ENCODE peak calls at places on chromosomes 2 and 18, in six cellular contexts. One of them, this sample, is unnamed.

GRCh38 chr18:80124131-80124530 is 15.1 kb downstream of the ADNP2 start:
- DNase-seq in H1: no peak
- DNase-seq in HepG2: no peak
- DNase-seq in HCT116: no peak
- DNase-seq in K562: no peak
- DNase-seq in GM12878: no peak
- DNase-seq in this sample: no peak

GRCh38 chr2:46241344-46241743 is 55.9 kb upstream of the EPAS1 start:
- DNase-seq in K562: no peak
- DNase-seq in HepG2: no peak
- DNase-seq in GM12878: no peak
- DNase-seq in HCT116: no peak
- DNase-seq in H1: no peak
- DNase-seq in this sample: peak

GRCh38 chr2:37625781-37626548 is 45.5 kb downstream of the CDC42EP3 start:
- DNase-seq in HCT116: no peak
- DNase-seq in HepG2: no peak
- DNase-seq in K562: no peak
- DNase-seq in GM12878: peak
- DNase-seq in H1: no peak
- DNase-seq in this sample: no peak

GRCh38 chr18:76490701-76491171 is 4.3 kb downstream of the ZNF516 start:
- DNase-seq in HCT116: no peak
- DNase-seq in HepG2: no peak
- DNase-seq in K562: no peak
- DNase-seq in GM12878: no peak
- DNase-seq in H1: no peak
- DNase-seq in this sample: peak

GRCh38 chr2:3399829-3400228 is 20.3 kb downstream of the TRAPPC12 start:
- DNase-seq in H1: no peak
- DNase-seq in HepG2: no peak
- DNase-seq in GM12878: no peak
- DNase-seq in HCT116: no peak
- DNase-seq in K562: no peak
- DNase-seq in this sample: no peak

GRCh38 chr2:135190799-135191198 is 138.7 kb downstream of the RAB3GAP1 start:
- DNase-seq in GM12878: no peak
- DNase-seq in K562: no peak
- DNase-seq in HepG2: no peak
- DNase-seq in HCT116: no peak
- DNase-seq in H1: no peak
- DNase-seq in this sample: no peak

GRCh38 chr18:80245781-80246655 is 1.3 kb downstream of the PARD6G start:
- DNase-seq in GM12878: no peak
- DNase-seq in HepG2: no peak
- DNase-seq in H1: no peak
- DNase-seq in HCT116: no peak
- DNase-seq in K562: no peak
- DNase-seq in this sample: no peak

GRCh38 chr2:216774620-216775019 is 79.3 kb upstream of the IGFBP5 start:
- DNase-seq in K562: peak
- DNase-seq in H1: no peak
- DNase-seq in GM12878: no peak
- DNase-seq in HCT116: no peak
- DNase-seq in HepG2: no peak
- DNase-seq in this sample: no peak

GRCh38 chr18:8368490-8369217 is 240.6 kb upstream of the RAB12 start:
- DNase-seq in HepG2: no peak
- DNase-seq in HCT116: no peak
- DNase-seq in K562: no peak
- DNase-seq in H1: no peak
- DNase-seq in GM12878: no peak
- DNase-seq in this sample: no peak

GRCh38 chr2:222709191-222709891 is 37.9 kb downstream of the MOGAT1 start:
- DNase-seq in HCT116: peak
- DNase-seq in GM12878: no peak
- DNase-seq in K562: peak
- DNase-seq in HepG2: peak
- DNase-seq in H1: peak
- DNase-seq in this sample: peak

GRCh38 chr18:39681061-39681460 is 2115.5 kb upstream of the CELF4 start:
- DNase-seq in H1: no peak
- DNase-seq in GM12878: no peak
- DNase-seq in K562: no peak
- DNase-seq in HCT116: no peak
- DNase-seq in HepG2: no peak
- DNase-seq in this sample: no peak
- TF ChIP-seq POLR2A in H1: no peak
- TF ChIP-seq POLR2A in GM12878: no peak
- TF ChIP-seq POLR2A in K562: no peak
- TF ChIP-seq POLR2A in HCT116: no peak
- TF ChIP-seq POLR2A in HepG2: no peak
- TF ChIP-seq POLR2A in this sample: no peak

GRCh38 chr2:191220671-191221070 is 24.5 kb upstream of the MYO1B start:
- DNase-seq in K562: no peak
- DNase-seq in GM12878: no peak
- DNase-seq in HepG2: no peak
- DNase-seq in H1: no peak
- DNase-seq in HCT116: no peak
- DNase-seq in this sample: no peak

GRCh38 chr2:191215666-191216065 is 29.5 kb upstream of the MYO1B start:
- DNase-seq in H1: no peak
- DNase-seq in HCT116: no peak
- DNase-seq in K562: no peak
- DNase-seq in GM12878: no peak
- DNase-seq in HepG2: no peak
- DNase-seq in this sample: no peak

GRCh38 chr2:191215205-191215604 is 30.0 kb upstream of the MYO1B start:
- DNase-seq in K562: no peak
- DNase-seq in HepG2: no peak
- DNase-seq in H1: no peak
- DNase-seq in HCT116: no peak
- DNase-seq in GM12878: no peak
- DNase-seq in this sample: no peak

GRCh38 chr2:191217580-191217979 is 27.6 kb upstream of the MYO1B start:
- DNase-seq in GM12878: no peak
- DNase-seq in HepG2: peak
- DNase-seq in H1: no peak
- DNase-seq in K562: peak
- DNase-seq in HCT116: no peak
- DNase-seq in this sample: no peak

DNA sequence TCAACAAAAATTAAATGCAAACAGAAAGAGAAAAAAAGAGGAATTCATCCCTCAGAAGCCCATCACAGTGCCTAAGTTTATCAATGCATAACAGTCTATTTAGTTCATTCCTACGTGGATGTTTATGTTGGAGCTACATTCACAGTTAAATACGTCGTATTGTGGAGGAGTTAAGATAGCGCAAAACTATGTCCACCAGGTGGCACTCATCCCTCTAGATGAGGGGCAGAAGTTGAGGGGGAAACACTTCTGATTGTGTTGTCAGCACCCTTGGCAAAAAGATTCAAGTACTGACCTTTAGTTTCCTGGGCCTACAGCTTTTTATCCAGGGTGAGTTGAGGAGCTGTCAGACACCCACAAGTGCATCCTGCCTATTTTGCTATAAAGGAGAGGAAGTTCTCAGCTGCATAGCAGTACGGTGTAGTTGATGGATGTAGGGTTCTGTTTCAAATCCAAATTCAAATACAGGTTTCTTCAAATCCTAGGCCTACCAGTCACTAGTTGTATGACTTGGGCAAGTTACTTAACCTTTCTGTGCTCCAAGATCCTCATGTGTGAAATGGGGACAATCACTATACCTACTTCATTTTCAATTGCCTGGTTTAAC is 26.8 kb upstream of the MYO1B start:
- DNase-seq in HCT116: peak
- DNase-seq in K562: peak
- DNase-seq in H1: peak
- DNase-seq in HepG2: peak
- DNase-seq in GM12878: no peak
- DNase-seq in this sample: peak
- TF ChIP-seq MAX in HCT116: no peak
- TF ChIP-seq MAX in K562: no peak
- TF ChIP-seq MAX in H1: no peak
- TF ChIP-seq MAX in HepG2: no peak
- TF ChIP-seq MAX in GM12878: no peak
- TF ChIP-seq MAX in this sample: no peak

GRCh38 chr18:23210526-23210925 is 75.2 kb downstream of the CABLES1 start:
- DNase-seq in K562: no peak
- DNase-seq in HCT116: no peak
- DNase-seq in HepG2: no peak
- DNase-seq in GM12878: no peak
- DNase-seq in H1: no peak
- DNase-seq in this sample: no peak

GRCh38 chr18:23209796-23210195 is 74.5 kb downstream of the CABLES1 start:
- DNase-seq in K562: no peak
- DNase-seq in GM12878: no peak
- DNase-seq in HepG2: no peak
- DNase-seq in HCT116: no peak
- DNase-seq in H1: no peak
- DNase-seq in this sample: no peak

GRCh38 chr18:23208600-23208999 is 73.3 kb downstream of the CABLES1 start:
- DNase-seq in GM12878: no peak
- DNase-seq in HepG2: no peak
- DNase-seq in HCT116: no peak
- DNase-seq in H1: no peak
- DNase-seq in K562: no peak
- DNase-seq in this sample: no peak

GRCh38 chr18:23207994-23208393 is 72.7 kb downstream of the CABLES1 start:
- DNase-seq in GM12878: no peak
- DNase-seq in HepG2: no peak
- DNase-seq in HCT116: no peak
- DNase-seq in H1: no peak
- DNase-seq in K562: no peak
- DNase-seq in this sample: no peak

DNA sequence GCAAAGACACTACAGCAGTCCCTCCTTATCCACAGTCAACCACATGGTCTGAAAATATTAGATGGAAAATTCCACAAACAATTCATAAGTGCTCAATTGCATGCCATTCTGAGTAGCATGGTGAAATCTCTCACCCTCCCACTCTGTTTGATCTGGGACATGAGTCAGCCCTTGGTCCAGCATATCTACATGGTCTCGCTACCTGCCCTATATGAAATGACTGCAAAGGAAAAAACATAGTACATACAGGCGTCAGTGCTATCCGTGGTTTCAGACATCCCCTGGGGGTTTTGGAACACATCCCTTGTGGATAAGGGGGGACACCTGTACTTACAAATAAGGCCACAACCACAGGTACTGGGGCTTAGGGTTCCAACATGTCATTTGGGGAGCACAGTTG is 73.7 kb downstream of the CABLES1 start:
- DNase-seq in H1: no peak
- DNase-seq in HCT116: no peak
- DNase-seq in GM12878: no peak
- DNase-seq in K562: no peak
- DNase-seq in HepG2: peak
- DNase-seq in this sample: no peak
- H3K27ac ChIP-seq in H1: no peak
- H3K27ac ChIP-seq in HCT116: no peak
- H3K27ac ChIP-seq in GM12878: no peak
- H3K27ac ChIP-seq in K562: no peak
- H3K27ac ChIP-seq in HepG2: no peak
- H3K27ac ChIP-seq in this sample: no peak

DNA sequence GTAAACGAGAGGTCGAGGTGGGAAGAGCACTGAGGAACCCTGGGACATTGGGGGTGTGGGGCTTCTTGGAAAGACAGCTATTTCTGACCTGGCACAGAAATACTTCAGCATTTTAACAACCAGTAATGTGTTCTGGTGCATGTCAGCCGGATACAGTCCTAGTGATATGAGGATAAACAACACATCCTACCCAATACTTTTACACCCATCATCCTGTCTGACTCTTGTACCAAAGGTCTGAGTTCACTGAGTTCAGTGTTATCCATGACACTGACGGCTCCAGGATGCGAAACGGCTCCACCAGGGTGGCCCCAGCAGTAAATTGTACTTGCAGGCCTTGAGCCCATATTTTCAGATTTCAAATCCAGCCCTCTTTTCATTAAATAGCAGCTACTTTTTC is 65.9 kb upstream of the SH3BP4 start:
- DNase-seq in K562: no peak
- DNase-seq in HCT116: no peak
- DNase-seq in H1: no peak
- DNase-seq in GM12878: no peak
- DNase-seq in HepG2: no peak
- DNase-seq in this sample: no peak
- TF ChIP-seq POLR2A in K562: no peak
- TF ChIP-seq POLR2A in HCT116: no peak
- TF ChIP-seq POLR2A in H1: no peak
- TF ChIP-seq POLR2A in GM12878: no peak
- TF ChIP-seq POLR2A in HepG2: no peak
- TF ChIP-seq POLR2A in this sample: no peak

GRCh38 chr2:65381607-65382032 is 50.8 kb downstream of the SPRED2 start:
- DNase-seq in GM12878: no peak
- DNase-seq in HepG2: no peak
- DNase-seq in K562: no peak
- DNase-seq in HCT116: no peak
- DNase-seq in H1: no peak
- DNase-seq in this sample: no peak

GRCh38 chr2:65382323-65382722 is 50.1 kb downstream of the SPRED2 start:
- DNase-seq in HepG2: no peak
- DNase-seq in H1: no peak
- DNase-seq in K562: no peak
- DNase-seq in GM12878: no peak
- DNase-seq in HCT116: no peak
- DNase-seq in this sample: no peak

GRCh38 chr2:65383571-65384488 is 48.6 kb downstream of the SPRED2 start:
- DNase-seq in GM12878: no peak
- DNase-seq in K562: peak
- DNase-seq in HCT116: no peak
- DNase-seq in H1: no peak
- DNase-seq in HepG2: no peak
- DNase-seq in this sample: peak

GRCh38 chr2:65380243-65380642 is 52.2 kb downstream of the SPRED2 start:
- DNase-seq in H1: no peak
- DNase-seq in K562: no peak
- DNase-seq in HepG2: no peak
- DNase-seq in GM12878: no peak
- DNase-seq in HCT116: no peak
- DNase-seq in this sample: no peak

GRCh38 chr2:65382776-65383357 is 49.5 kb downstream of the SPRED2 start:
- DNase-seq in HepG2: peak
- DNase-seq in K562: peak
- DNase-seq in H1: no peak
- DNase-seq in GM12878: no peak
- DNase-seq in HCT116: peak
- DNase-seq in this sample: no peak
- TF ChIP-seq MAX in HepG2: peak
- TF ChIP-seq MAX in K562: peak
- TF ChIP-seq MAX in H1: no peak
- TF ChIP-seq MAX in GM12878: no peak
- TF ChIP-seq MAX in HCT116: peak
- TF ChIP-seq MAX in this sample: no peak

This sample was measured in endothelial cell of umbilical vein.